ENCODE peak calls at places on chromosomes 16 and 17, in five cellular contexts. One of them, this sample, is unnamed.

GRCh38 chr16:89958068-89958467 is 9.5 kb downstream of the DEF8 start:
- DNase-seq in neural progenitor cell: peak; percentile 58
- DNase-seq in foreskin fibroblast: peak; percentile 35
- DNase-seq in fibroblast of pulmonary artery: peak; percentile 23
- DNase-seq in trophoblast cell: peak; percentile 14
- DNase-seq in this sample: peak; percentile 24

GRCh38 chr16:81738831-81739496 is 40.1 kb upstream of the PLCG2 start:
- DNase-seq in foreskin fibroblast: no peak
- DNase-seq in trophoblast cell: no peak
- DNase-seq in fibroblast of pulmonary artery: no peak
- DNase-seq in neural progenitor cell: no peak
- DNase-seq in this sample: no peak

GRCh38 chr17:42112552-42113176 is at the start of gene DHX58:
- DNase-seq in trophoblast cell: peak; percentile 85
- DNase-seq in neural progenitor cell: no peak
- DNase-seq in fibroblast of pulmonary artery: peak; percentile 86
- DNase-seq in foreskin fibroblast: peak; percentile 92
- DNase-seq in this sample: peak; percentile 90

GRCh38 chr16:82038941-82039340 is 3.9 kb downstream of the HSD17B2 start:
- DNase-seq in fibroblast of pulmonary artery: no peak
- DNase-seq in trophoblast cell: no peak
- DNase-seq in foreskin fibroblast: no peak
- DNase-seq in neural progenitor cell: no peak
- DNase-seq in this sample: no peak

GRCh38 chr17:15263206-15263579 is 1.9 kb downstream of the PMP22 start:
- DNase-seq in neural progenitor cell: peak; percentile 73
- DNase-seq in fibroblast of pulmonary artery: peak; percentile 83
- DNase-seq in trophoblast cell: peak; percentile 63
- DNase-seq in foreskin fibroblast: peak; percentile 89
- DNase-seq in this sample: peak; percentile 96

GRCh38 chr17:41777579-41778188 is 8.8 kb downstream of the JUP start:
- DNase-seq in fibroblast of pulmonary artery: peak; percentile 99
- DNase-seq in trophoblast cell: no peak
- DNase-seq in neural progenitor cell: no peak
- DNase-seq in foreskin fibroblast: peak; percentile 96
- DNase-seq in this sample: peak; percentile 95

GRCh38 chr17:77208217-77208808 is 67.5 kb downstream of the SEC14L1 start:
- DNase-seq in trophoblast cell: no peak
- DNase-seq in foreskin fibroblast: peak; percentile 68
- DNase-seq in neural progenitor cell: peak; percentile 45
- DNase-seq in fibroblast of pulmonary artery: peak; percentile 56
- DNase-seq in this sample: peak; percentile 62

GRCh38 chr16:48499822-48500440 is 110.0 kb downstream of the N4BP1 start:
- DNase-seq in trophoblast cell: no peak
- DNase-seq in fibroblast of pulmonary artery: peak; percentile 97
- DNase-seq in neural progenitor cell: no peak
- DNase-seq in foreskin fibroblast: peak; percentile 84
- DNase-seq in this sample: peak; percentile 98

GRCh38 chr16:68665501-68665900 is 20.4 kb downstream of the CDH3 start:
- DNase-seq in foreskin fibroblast: no peak
- DNase-seq in fibroblast of pulmonary artery: no peak
- DNase-seq in trophoblast cell: no peak
- DNase-seq in neural progenitor cell: no peak
- DNase-seq in this sample: no peak

GRCh38 chr17:57201481-57201880 is 54.8 kb upstream of the MSI2 start:
- DNase-seq in fibroblast of pulmonary artery: no peak
- DNase-seq in foreskin fibroblast: no peak
- DNase-seq in neural progenitor cell: no peak
- DNase-seq in trophoblast cell: peak; percentile 84
- DNase-seq in this sample: no peak

GRCh38 chr16:87076950-87077749 is 240.0 kb downstream of the C16orf95 start:
- DNase-seq in neural progenitor cell: peak; percentile 76
- DNase-seq in fibroblast of pulmonary artery: peak; percentile 66
- DNase-seq in trophoblast cell: peak; percentile 42
- DNase-seq in foreskin fibroblast: peak; percentile 62
- DNase-seq in this sample: peak; percentile 78

GRCh38 chr17:82931696-82932060 is 91.9 kb upstream of the ZNF750 start:
- DNase-seq in trophoblast cell: peak; percentile 22
- DNase-seq in neural progenitor cell: no peak
- DNase-seq in fibroblast of pulmonary artery: peak; percentile 85
- DNase-seq in foreskin fibroblast: peak; percentile 88
- DNase-seq in this sample: peak; percentile 94

GRCh38 chr17:46159686-46160085 is 33.5 kb downstream of the KANSL1 start:
- DNase-seq in neural progenitor cell: no peak
- DNase-seq in fibroblast of pulmonary artery: peak; percentile 56
- DNase-seq in foreskin fibroblast: peak; percentile 77
- DNase-seq in trophoblast cell: peak; percentile 37
- DNase-seq in this sample: peak; percentile 53

GRCh38 chr17:236641-237405 is 55.4 kb upstream of the DOC2B start:
- DNase-seq in foreskin fibroblast: no peak
- DNase-seq in neural progenitor cell: no peak
- DNase-seq in trophoblast cell: no peak
- DNase-seq in fibroblast of pulmonary artery: no peak
- DNase-seq in this sample: no peak

GRCh38 chr17:12421646-12422306 is 243.9 kb upstream of the MYOCD start:
- DNase-seq in fibroblast of pulmonary artery: no peak
- DNase-seq in neural progenitor cell: peak; percentile 7
- DNase-seq in foreskin fibroblast: no peak
- DNase-seq in trophoblast cell: no peak
- DNase-seq in this sample: no peak

GRCh38 chr17:68459030-68459376 is 1.7 kb upstream of the WIPI1 start:
- DNase-seq in fibroblast of pulmonary artery: no peak
- DNase-seq in foreskin fibroblast: no peak
- DNase-seq in trophoblast cell: no peak
- DNase-seq in neural progenitor cell: no peak
- DNase-seq in this sample: no peak

DNA sequence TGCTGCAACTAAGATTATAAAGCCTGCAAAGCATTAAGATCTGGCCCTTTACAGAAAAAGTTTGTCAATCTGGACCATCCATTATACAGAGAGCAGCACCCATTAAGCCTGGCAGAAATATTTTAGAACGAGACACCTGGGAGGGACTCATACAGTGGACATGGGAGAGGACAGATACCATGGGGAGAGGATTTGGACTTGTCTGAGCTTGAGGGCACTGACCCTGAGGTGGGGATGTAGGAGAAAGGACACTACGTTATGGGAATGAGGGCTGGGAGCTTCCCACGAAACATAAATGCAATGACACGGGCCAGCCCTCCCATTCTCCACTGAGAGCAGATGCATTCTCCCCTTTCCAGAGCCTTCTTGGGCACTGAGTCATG is 6.2 kb downstream of the RUSF1 start:
- DNase-seq in neural progenitor cell: no peak
- DNase-seq in trophoblast cell: no peak
- DNase-seq in foreskin fibroblast: no peak
- DNase-seq in fibroblast of pulmonary artery: no peak
- DNase-seq in this sample: no peak
- H3K4me3 ChIP-seq in neural progenitor cell: no peak overlapping the region
- H3K4me3 ChIP-seq in trophoblast cell: no peak overlapping the region
- H3K4me3 ChIP-seq in foreskin fibroblast: no peak overlapping the region
- H3K4me3 ChIP-seq in fibroblast of pulmonary artery: no peak overlapping the region
- H3K4me3 ChIP-seq in this sample: no peak overlapping the region

GRCh38 chr17:49576121-49576905 is 642 bp downstream of the NXPH3 start:
- DNase-seq in foreskin fibroblast: peak; percentile 77
- DNase-seq in trophoblast cell: peak; percentile 64
- DNase-seq in fibroblast of pulmonary artery: peak; percentile 42
- DNase-seq in neural progenitor cell: peak; percentile 85
- DNase-seq in this sample: peak; percentile 60

GRCh38 chr17:49577978-49578893 is 2.6 kb downstream of the NXPH3 start:
- DNase-seq in trophoblast cell: no peak
- DNase-seq in neural progenitor cell: no peak
- DNase-seq in fibroblast of pulmonary artery: no peak
- DNase-seq in foreskin fibroblast: no peak
- DNase-seq in this sample: no peak

GRCh38 chr17:49578963-49579500 is 3.4 kb downstream of the NXPH3 start:
- DNase-seq in foreskin fibroblast: no peak
- DNase-seq in fibroblast of pulmonary artery: no peak
- DNase-seq in trophoblast cell: no peak
- DNase-seq in neural progenitor cell: no peak
- DNase-seq in this sample: no peak

GRCh38 chr17:49576906-49577650 is 1.4 kb downstream of the NXPH3 start:
- DNase-seq in fibroblast of pulmonary artery: no peak
- DNase-seq in foreskin fibroblast: no peak
- DNase-seq in trophoblast cell: no peak
- DNase-seq in neural progenitor cell: no peak
- DNase-seq in this sample: no peak

DNA sequence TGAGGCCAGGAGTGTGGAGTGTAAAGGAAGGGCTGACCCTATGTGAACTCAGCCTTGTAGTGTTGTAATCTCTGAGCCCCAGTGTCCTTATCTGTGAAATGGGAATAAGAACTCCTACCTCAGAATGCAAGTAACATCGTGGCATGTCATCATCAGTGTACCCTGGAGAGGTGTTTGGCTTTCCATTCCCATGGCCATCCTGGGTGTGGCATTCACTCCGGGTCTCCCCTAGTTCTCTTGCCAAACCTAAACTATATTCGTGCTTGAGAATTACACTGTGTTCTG is 1.9 kb downstream of the NXPH3 start:
- DNase-seq in trophoblast cell: peak; percentile 20
- DNase-seq in fibroblast of pulmonary artery: no peak
- DNase-seq in foreskin fibroblast: no peak
- DNase-seq in neural progenitor cell: no peak
- DNase-seq in this sample: no peak
- H3K4me3 ChIP-seq in trophoblast cell: no peak overlapping the region
- H3K4me3 ChIP-seq in fibroblast of pulmonary artery: no peak overlapping the region
- H3K4me3 ChIP-seq in foreskin fibroblast: no peak overlapping the region
- H3K4me3 ChIP-seq in neural progenitor cell: no peak overlapping the region
- H3K4me3 ChIP-seq in this sample: no peak overlapping the region

GRCh38 chr17:65041518-65041917 is 15.0 kb downstream of the GNA13 start:
- DNase-seq in trophoblast cell: no peak
- DNase-seq in neural progenitor cell: no peak
- DNase-seq in foreskin fibroblast: no peak
- DNase-seq in fibroblast of pulmonary artery: no peak
- DNase-seq in this sample: no peak

GRCh38 chr17:65035191-65035590 is 21.3 kb downstream of the GNA13 start:
- DNase-seq in foreskin fibroblast: no peak
- DNase-seq in fibroblast of pulmonary artery: peak; percentile 61
- DNase-seq in trophoblast cell: no peak
- DNase-seq in neural progenitor cell: no peak
- DNase-seq in this sample: peak; percentile 44

GRCh38 chr17:65039349-65039988 is 17.1 kb downstream of the GNA13 start:
- DNase-seq in neural progenitor cell: no peak
- DNase-seq in foreskin fibroblast: no peak
- DNase-seq in trophoblast cell: peak; percentile 74
- DNase-seq in fibroblast of pulmonary artery: no peak
- DNase-seq in this sample: no peak

GRCh38 chr17:65035704-65036103 is 20.8 kb downstream of the GNA13 start:
- DNase-seq in neural progenitor cell: no peak
- DNase-seq in trophoblast cell: no peak
- DNase-seq in foreskin fibroblast: no peak
- DNase-seq in fibroblast of pulmonary artery: no peak
- DNase-seq in this sample: no peak

GRCh38 chr17:65037157-65037556 is 19.4 kb downstream of the GNA13 start:
- DNase-seq in neural progenitor cell: no peak
- DNase-seq in trophoblast cell: no peak
- DNase-seq in fibroblast of pulmonary artery: no peak
- DNase-seq in foreskin fibroblast: no peak
- DNase-seq in this sample: no peak
- H3K4me3 ChIP-seq in neural progenitor cell: no peak overlapping the region
- H3K4me3 ChIP-seq in trophoblast cell: no peak overlapping the region
- H3K4me3 ChIP-seq in fibroblast of pulmonary artery: no peak overlapping the region
- H3K4me3 ChIP-seq in foreskin fibroblast: no peak overlapping the region
- H3K4me3 ChIP-seq in this sample: no peak overlapping the region

GRCh38 chr17:74212262-74212912 is 984 bp upstream of the TTYH2 start:
- DNase-seq in fibroblast of pulmonary artery: no peak
- DNase-seq in neural progenitor cell: peak; percentile 34
- DNase-seq in trophoblast cell: no peak
- DNase-seq in foreskin fibroblast: peak; percentile 67
- DNase-seq in this sample: no peak

GRCh38 chr17:74212913-74213791 is at the start of gene TTYH2:
- DNase-seq in fibroblast of pulmonary artery: peak; percentile 87
- DNase-seq in trophoblast cell: peak; percentile 65
- DNase-seq in neural progenitor cell: peak; percentile 89
- DNase-seq in foreskin fibroblast: peak; percentile 96
- DNase-seq in this sample: peak; percentile 92

GRCh38 chr17:74210191-74211140 is 2.9 kb upstream of the TTYH2 start:
- DNase-seq in foreskin fibroblast: peak; percentile 84
- DNase-seq in fibroblast of pulmonary artery: peak; percentile 70
- DNase-seq in neural progenitor cell: peak; percentile 67
- DNase-seq in trophoblast cell: peak; percentile 45
- DNase-seq in this sample: peak; percentile 67

GRCh38 chr17:74211929-74212261 is 1.5 kb upstream of the TTYH2 start:
- DNase-seq in foreskin fibroblast: peak; percentile 45
- DNase-seq in trophoblast cell: no peak
- DNase-seq in fibroblast of pulmonary artery: no peak
- DNase-seq in neural progenitor cell: no peak
- DNase-seq in this sample: peak; percentile 25

GRCh38 chr17:74211141-74211928 is 2.0 kb upstream of the TTYH2 start:
- DNase-seq in neural progenitor cell: peak; percentile 40
- DNase-seq in trophoblast cell: peak; percentile 44
- DNase-seq in foreskin fibroblast: peak; percentile 64
- DNase-seq in fibroblast of pulmonary artery: peak; percentile 20
- DNase-seq in this sample: no peak
- H3K4me3 ChIP-seq in neural progenitor cell: no peak overlapping the region
- H3K4me3 ChIP-seq in trophoblast cell: peak overlapping the region; percentile 8
- H3K4me3 ChIP-seq in foreskin fibroblast: peak overlapping the region; percentile 77
- H3K4me3 ChIP-seq in fibroblast of pulmonary artery: peak overlapping the region; percentile 78
- H3K4me3 ChIP-seq in this sample: peak overlapping the region; percentile 60